ENCODE peak calls at places on chromosomes 1 and 21, in four cellular contexts. E, M, V and Q are unnamed samples.

GRCh38 chr1:10074059-10074854 is 41.5 kb downstream of the UBE4B start:
- DNase-seq in E (peak), M (no peak), V (no peak), Q (peak)

GRCh38 chr1:15733726-15734226 is 2.3 kb upstream of the SLC25A34 start:
- DNase-seq in E (no peak), M (no peak), V (peak), Q (no peak)

GRCh38 chr1:59412705-59413326 is 115.9 kb downstream of the FGGY start:
- DNase-seq in E (no peak), M (no peak), V (no peak), Q (no peak)

GRCh38 chr1:204931768-204932572 is 61.3 kb downstream of the NFASC start:
- DNase-seq in E (no peak), M (no peak), V (no peak), Q (no peak)

GRCh38 chr1:109425902-109426277 is 358 bp downstream of the PSMA5 start:
- DNase-seq in E (peak), M (peak), V (peak), Q (no peak)

GRCh38 chr1:113963281-113963906 is 15.9 kb upstream of the OLFML3 start:
- DNase-seq in E (no peak), M (no peak), V (no peak), Q (no peak)

GRCh38 chr21:41283211-41283818 is 33.3 kb upstream of the FAM3B start:
- DNase-seq in E (peak), M (peak), V (no peak), Q (peak)

GRCh38 chr1:234503193-234504050 is 24.4 kb upstream of the TARBP1 start:
- DNase-seq in E (no peak), M (no peak), V (no peak), Q (no peak)

GRCh38 chr1:6033986-6034749 is 11.5 kb upstream of the KCNAB2 start:
- DNase-seq in E (no peak), M (peak), V (peak), Q (no peak)

GRCh38 chr1:19457555-19457954 is 27.8 kb downstream of the CAPZB start:
- DNase-seq in E (no peak), M (no peak), V (no peak), Q (no peak)

GRCh38 chr1:44294588-44295007 is 60.5 kb downstream of the ERI3 start:
- DNase-seq in E (no peak), M (peak), V (peak), Q (no peak)
- TF ChIP-seq CTCF in E (no peak), M (peak), V (no peak), Q (no peak)

DNA sequence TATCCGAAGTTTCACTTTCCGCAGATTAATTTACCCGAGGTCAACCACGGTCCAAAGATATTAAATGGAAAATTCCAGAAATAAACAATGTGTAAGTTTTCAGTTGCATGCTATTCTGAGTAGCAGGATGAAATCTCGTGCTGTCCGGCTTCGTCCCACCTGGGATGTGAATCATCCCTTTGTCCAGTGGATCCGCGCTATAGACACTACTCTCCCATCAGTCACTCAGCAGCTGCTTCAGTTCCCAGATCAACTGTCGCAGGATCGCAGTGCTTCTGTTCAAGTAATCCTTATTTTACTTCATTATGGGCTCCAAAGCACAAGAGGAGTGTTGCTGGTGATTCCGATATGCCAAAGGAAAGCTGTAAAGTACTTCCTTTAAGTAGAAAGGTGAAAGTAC is 8.3 kb upstream of the LRP8 start:
- DNase-seq in E (no peak), M (no peak), V (no peak), Q (no peak)
- TF ChIP-seq CTCF in E (no peak), M (no peak), V (no peak), Q (no peak)

DNA sequence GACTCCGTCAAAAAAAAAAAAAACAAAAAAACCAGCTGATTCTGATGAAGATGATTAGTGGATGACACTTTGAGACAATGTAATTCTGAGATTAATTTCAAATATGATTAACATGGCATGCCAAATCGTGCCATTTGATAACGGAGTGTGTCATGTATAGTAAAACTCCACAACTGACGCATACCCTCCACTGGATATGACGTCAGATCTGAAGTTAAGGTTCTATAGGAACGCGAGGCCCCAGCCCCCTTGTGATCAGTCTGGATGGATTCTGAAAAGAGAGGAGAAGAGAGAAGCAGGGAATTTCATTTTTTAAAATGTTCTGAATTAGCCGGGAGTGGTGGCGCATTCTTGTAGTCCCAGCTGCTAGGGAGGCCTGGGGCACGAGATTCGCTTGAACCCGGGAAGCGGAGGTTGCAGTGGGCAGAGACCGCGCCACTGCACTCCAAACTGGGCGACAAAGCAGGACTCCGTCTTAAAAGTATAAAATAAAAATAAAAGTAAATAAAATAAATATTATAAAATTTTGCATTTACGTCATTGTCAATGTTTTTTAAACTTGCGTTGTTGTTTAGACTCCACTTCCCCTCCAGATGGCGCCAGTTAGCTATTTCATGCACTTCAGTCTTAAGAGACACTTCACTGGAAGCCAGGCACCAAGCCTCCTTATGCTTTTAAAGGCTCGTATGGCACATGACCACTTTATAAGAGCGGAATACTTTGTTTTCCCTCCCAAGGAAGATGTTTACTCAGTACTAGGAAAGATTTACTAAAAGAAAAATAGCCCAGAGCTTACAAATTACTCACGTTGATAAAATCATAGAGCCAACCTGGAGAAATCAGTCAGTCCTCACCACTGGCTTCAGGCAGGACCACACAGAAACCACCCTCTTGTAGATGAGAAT is 65.5 kb downstream of the UBE2U start:
- DNase-seq in E (peak), M (peak), V (peak), Q (peak)
- TF ChIP-seq CTCF in E (peak), M (peak), V (peak), Q (peak)

GRCh38 chr1:2086446-2087082 is 36.4 kb downstream of the PRKCZ start:
- DNase-seq in E (no peak), M (no peak), V (no peak), Q (no peak)
- TF ChIP-seq CTCF in E (no peak), M (no peak), V (no peak), Q (no peak)

GRCh38 chr1:237864338-237865244 is 26.1 kb downstream of the ZP4 start:
- DNase-seq in E (peak), M (peak), V (peak), Q (peak)
- TF ChIP-seq CTCF in E (peak), M (peak), V (peak), Q (peak)

DNA sequence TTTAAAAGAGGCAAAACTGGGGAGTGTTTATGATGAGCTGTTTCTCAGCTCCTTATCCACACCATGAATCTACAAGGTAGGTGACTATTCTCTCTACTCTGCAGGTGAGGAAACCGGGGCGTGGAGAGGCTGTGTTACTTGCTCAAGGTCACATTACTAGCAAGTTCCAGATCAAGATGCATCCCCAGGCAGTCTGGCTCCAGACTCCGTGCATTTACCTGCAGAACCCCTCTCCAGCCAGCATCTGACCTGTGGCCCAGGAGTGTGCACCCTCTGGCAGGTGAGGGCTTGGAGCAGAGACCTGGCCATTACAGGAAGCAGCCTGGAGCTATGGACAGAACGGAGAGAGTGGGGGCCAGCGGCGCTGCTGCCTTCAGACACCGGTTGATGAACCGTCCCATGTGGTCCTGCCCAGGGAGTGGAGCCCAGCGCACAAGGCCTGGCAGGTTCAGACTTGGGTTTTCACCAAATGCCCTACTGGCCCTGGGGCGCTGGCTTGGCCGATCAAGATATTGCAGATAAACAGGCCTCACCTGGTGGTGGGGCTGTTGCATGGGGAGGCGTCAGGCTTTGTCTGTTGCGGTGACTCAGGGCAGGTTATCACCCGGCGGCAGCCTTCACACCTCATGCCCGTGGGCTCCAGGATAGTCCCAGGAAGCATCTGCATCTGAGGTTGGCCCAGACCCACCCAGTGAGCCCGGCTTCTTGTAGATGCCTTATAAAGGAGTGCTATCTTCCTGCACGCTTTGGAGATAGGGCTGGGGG is 29.2 kb upstream of the WNT4 start:
- DNase-seq in E (no peak), M (no peak), V (no peak), Q (no peak)
- TF ChIP-seq CTCF in E (no peak), M (no peak), V (no peak), Q (no peak)

GRCh38 chr1:52574594-52574993 is 21.7 kb upstream of the TUT4 start:
- DNase-seq in E (no peak), M (no peak), V (no peak), Q (no peak)
- TF ChIP-seq CTCF in E (no peak), M (no peak), V (no peak), Q (no peak)

GRCh38 chr1:24849653-24850295 is 80.3 kb downstream of the RUNX3 start:
- DNase-seq in E (peak), M (peak), V (no peak), Q (no peak)
- TF ChIP-seq CTCF in E (peak), M (no peak), V (no peak), Q (peak)